ENCODE peak calls at places on chromosomes 16 and 17, in five cellular contexts. One of them, this sample, is unnamed.

GRCh38 chr17:60527701-60528100 is 1.7 kb upstream of the APPBP2 start:
- DNase-seq in WTC11: no peak
- DNase-seq in psoas muscle: no peak
- DNase-seq in brain microvascular endothelial cell: no peak
- DNase-seq in upper lobe of right lung: no peak
- DNase-seq in this sample: no peak

GRCh38 chr17:17384291-17384615 is 81.1 kb downstream of the NT5M start:
- DNase-seq in WTC11: no peak
- DNase-seq in psoas muscle: peak; percentile 30
- DNase-seq in brain microvascular endothelial cell: no peak
- DNase-seq in upper lobe of right lung: no peak
- DNase-seq in this sample: no peak

GRCh38 chr16:87744750-87745514 is 20.9 kb downstream of the KLHDC4 start:
- DNase-seq in WTC11: no peak
- DNase-seq in psoas muscle: no peak
- DNase-seq in brain microvascular endothelial cell: no peak
- DNase-seq in upper lobe of right lung: no peak
- DNase-seq in this sample: no peak

GRCh38 chr16:64051826-64052225 is 1070.0 kb downstream of the CDH11 start:
- DNase-seq in WTC11: no peak
- DNase-seq in psoas muscle: no peak
- DNase-seq in brain microvascular endothelial cell: peak; percentile 5
- DNase-seq in upper lobe of right lung: no peak
- DNase-seq in this sample: no peak

GRCh38 chr16:89805136-89805905 is 11.1 kb downstream of the FANCA start:
- DNase-seq in WTC11: no peak
- DNase-seq in psoas muscle: no peak
- DNase-seq in brain microvascular endothelial cell: no peak
- DNase-seq in upper lobe of right lung: no peak
- DNase-seq in this sample: no peak

GRCh38 chr16:84277244-84277823 is 17.3 kb upstream of the WFDC1 start:
- DNase-seq in WTC11: peak; percentile 83
- DNase-seq in psoas muscle: peak; percentile 75
- DNase-seq in brain microvascular endothelial cell: peak; percentile 40
- DNase-seq in upper lobe of right lung: peak; percentile 81
- DNase-seq in this sample: peak; percentile 27

GRCh38 chr17:75808905-75809621 is 24.5 kb downstream of the UNK start:
- DNase-seq in WTC11: no peak
- DNase-seq in psoas muscle: peak; percentile 70
- DNase-seq in brain microvascular endothelial cell: peak; percentile 87
- DNase-seq in upper lobe of right lung: no peak
- DNase-seq in this sample: peak; percentile 59

GRCh38 chr16:27330542-27330941 is 16.8 kb downstream of the IL4R start:
- DNase-seq in WTC11: no peak
- DNase-seq in psoas muscle: no peak
- DNase-seq in brain microvascular endothelial cell: peak; percentile 100
- DNase-seq in upper lobe of right lung: peak; percentile 77
- DNase-seq in this sample: peak; percentile 42

GRCh38 chr16:81035975-81036750 is 521 bp downstream of the ATMIN start:
- DNase-seq in WTC11: peak; percentile 54
- DNase-seq in psoas muscle: peak; percentile 61
- DNase-seq in brain microvascular endothelial cell: peak; percentile 6
- DNase-seq in upper lobe of right lung: peak; percentile 77
- DNase-seq in this sample: no peak

GRCh38 chr17:77853208-77853977 is 105.1 kb upstream of the TNRC6C start:
- DNase-seq in WTC11: no peak
- DNase-seq in psoas muscle: peak; percentile 27
- DNase-seq in brain microvascular endothelial cell: no peak
- DNase-seq in upper lobe of right lung: peak; percentile 52
- DNase-seq in this sample: peak; percentile 59

GRCh38 chr17:78652913-78653312 is 75.7 kb upstream of the DNAH17 start:
- DNase-seq in WTC11: no peak
- DNase-seq in psoas muscle: no peak
- DNase-seq in brain microvascular endothelial cell: no peak
- DNase-seq in upper lobe of right lung: no peak
- DNase-seq in this sample: no peak

GRCh38 chr16:54946909-54947308 is 16.2 kb downstream of the IRX5 start:
- DNase-seq in WTC11: no peak
- DNase-seq in psoas muscle: no peak
- DNase-seq in brain microvascular endothelial cell: no peak
- DNase-seq in upper lobe of right lung: no peak
- DNase-seq in this sample: no peak

GRCh38 chr16:85360323-85361277 is 248.3 kb upstream of the CIBAR2 start:
- DNase-seq in WTC11: no peak
- DNase-seq in psoas muscle: peak; percentile 91
- DNase-seq in brain microvascular endothelial cell: no peak
- DNase-seq in upper lobe of right lung: peak; percentile 79
- DNase-seq in this sample: no peak

GRCh38 chr16:72689851-72690250 is 358.1 kb downstream of the ZFHX3 start:
- DNase-seq in WTC11: no peak
- DNase-seq in psoas muscle: no peak
- DNase-seq in brain microvascular endothelial cell: no peak
- DNase-seq in upper lobe of right lung: no peak
- DNase-seq in this sample: no peak

GRCh38 chr16:88306860-88307545 is 75.8 kb upstream of the ZNF469 start:
- DNase-seq in WTC11: no peak
- DNase-seq in psoas muscle: peak; percentile 49
- DNase-seq in brain microvascular endothelial cell: peak; percentile 96
- DNase-seq in upper lobe of right lung: no peak
- DNase-seq in this sample: peak; percentile 59

GRCh38 chr16:78437352-78437968 is 338.0 kb downstream of the WWOX start:
- DNase-seq in WTC11: peak; percentile 47
- DNase-seq in psoas muscle: no peak
- DNase-seq in brain microvascular endothelial cell: no peak
- DNase-seq in upper lobe of right lung: no peak
- DNase-seq in this sample: no peak

GRCh38 chr16:66481081-66481942 is 54.2 kb downstream of the BEAN1 start:
- DNase-seq in WTC11: no peak
- DNase-seq in psoas muscle: no peak
- DNase-seq in brain microvascular endothelial cell: no peak
- DNase-seq in upper lobe of right lung: no peak
- DNase-seq in this sample: peak; percentile 68

GRCh38 chr16:2149630-2150417 is 1.4 kb downstream of the RAB26 start:
- DNase-seq in WTC11: peak; percentile 40
- DNase-seq in psoas muscle: no peak
- DNase-seq in brain microvascular endothelial cell: no peak
- DNase-seq in upper lobe of right lung: no peak
- DNase-seq in this sample: no peak

GRCh38 chr16:57709663-57710062 is 15.1 kb downstream of the DRC7 start:
- DNase-seq in WTC11: no peak
- DNase-seq in psoas muscle: no peak
- DNase-seq in brain microvascular endothelial cell: no peak
- DNase-seq in upper lobe of right lung: no peak
- DNase-seq in this sample: no peak

GRCh38 chr17:39704821-39705551 is 5.1 kb downstream of the ERBB2 start:
- DNase-seq in WTC11: peak; percentile 38
- DNase-seq in psoas muscle: no peak
- DNase-seq in brain microvascular endothelial cell: peak; percentile 27
- DNase-seq in upper lobe of right lung: no peak
- DNase-seq in this sample: no peak

GRCh38 chr17:18041776-18042175 is 2.6 kb downstream of the GID4 start:
- DNase-seq in WTC11: no peak
- DNase-seq in psoas muscle: peak; percentile 68
- DNase-seq in brain microvascular endothelial cell: no peak
- DNase-seq in upper lobe of right lung: no peak
- DNase-seq in this sample: no peak

GRCh38 chr17:28758411-28759121 is 14.8 kb downstream of the TRAF4 start:
- DNase-seq in WTC11: no peak
- DNase-seq in psoas muscle: peak; percentile 51
- DNase-seq in brain microvascular endothelial cell: no peak
- DNase-seq in upper lobe of right lung: peak; percentile 64
- DNase-seq in this sample: no peak

GRCh38 chr17:40328386-40328766 is 19.4 kb downstream of the RARA start:
- DNase-seq in WTC11: no peak
- DNase-seq in psoas muscle: no peak
- DNase-seq in brain microvascular endothelial cell: no peak
- DNase-seq in upper lobe of right lung: no peak
- DNase-seq in this sample: no peak

GRCh38 chr17:52024296-52024870 is 134.1 kb downstream of the CA10 start:
- DNase-seq in WTC11: no peak
- DNase-seq in psoas muscle: no peak
- DNase-seq in brain microvascular endothelial cell: no peak
- DNase-seq in upper lobe of right lung: no peak
- DNase-seq in this sample: no peak

GRCh38 chr17:40452074-40452787 is 9.0 kb downstream of the IGFBP4 start:
- DNase-seq in WTC11: no peak
- DNase-seq in psoas muscle: peak; percentile 70
- DNase-seq in brain microvascular endothelial cell: peak; percentile 79
- DNase-seq in upper lobe of right lung: no peak
- DNase-seq in this sample: no peak

GRCh38 chr17:39099686-39100293 is 51.6 kb downstream of the PLXDC1 start:
- DNase-seq in WTC11: no peak
- DNase-seq in psoas muscle: no peak
- DNase-seq in brain microvascular endothelial cell: no peak
- DNase-seq in upper lobe of right lung: no peak
- DNase-seq in this sample: no peak

GRCh38 chr16:4381072-4381934 is 9.7 kb downstream of the VASN start:
- DNase-seq in WTC11: no peak
- DNase-seq in psoas muscle: peak; percentile 90
- DNase-seq in brain microvascular endothelial cell: no peak
- DNase-seq in upper lobe of right lung: no peak
- DNase-seq in this sample: no peak

GRCh38 chr16:56419740-56420548 is 5.4 kb downstream of the AMFR start:
- DNase-seq in WTC11: no peak
- DNase-seq in psoas muscle: no peak
- DNase-seq in brain microvascular endothelial cell: no peak
- DNase-seq in upper lobe of right lung: no peak
- DNase-seq in this sample: no peak

DNA sequence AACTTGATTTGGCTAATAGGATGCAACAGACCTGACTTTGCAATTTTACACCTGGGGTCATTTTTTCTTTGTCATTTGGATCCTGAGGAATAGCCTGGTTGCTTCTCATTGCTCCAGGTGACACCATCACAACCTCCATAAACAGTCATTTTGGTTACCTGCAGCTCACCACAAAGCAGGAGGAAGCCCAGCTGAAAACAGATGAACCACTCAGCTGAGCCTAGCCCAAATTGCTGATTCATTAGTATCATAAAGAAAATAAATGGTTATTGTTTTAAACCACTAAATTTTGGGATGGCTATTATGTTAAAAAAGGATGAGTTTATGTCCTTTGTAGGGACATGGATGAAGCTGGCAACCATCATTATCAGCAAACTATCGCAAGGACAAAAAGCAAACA is 841.0 kb upstream of the EEF2KMT start:
- DNase-seq in WTC11: no peak
- DNase-seq in psoas muscle: no peak
- DNase-seq in brain microvascular endothelial cell: no peak
- DNase-seq in upper lobe of right lung: no peak
- DNase-seq in this sample: no peak
- TF ChIP-seq CTCF in WTC11: no peak
- TF ChIP-seq CTCF in psoas muscle: no peak
- TF ChIP-seq CTCF in brain microvascular endothelial cell: no peak
- TF ChIP-seq CTCF in upper lobe of right lung: no peak
- TF ChIP-seq CTCF in this sample: no peak

GRCh38 chr17:74010903-74011302 is 192.6 kb upstream of the RPL38 start:
- DNase-seq in WTC11: no peak
- DNase-seq in psoas muscle: no peak
- DNase-seq in brain microvascular endothelial cell: no peak
- DNase-seq in upper lobe of right lung: no peak
- DNase-seq in this sample: peak; percentile 69

GRCh38 chr17:74005790-74006189 is 197.7 kb upstream of the RPL38 start:
- DNase-seq in WTC11: no peak
- DNase-seq in psoas muscle: peak; percentile 32
- DNase-seq in brain microvascular endothelial cell: no peak
- DNase-seq in upper lobe of right lung: no peak
- DNase-seq in this sample: peak; percentile 60

GRCh38 chr17:74006366-74006765 is 197.1 kb upstream of the RPL38 start:
- DNase-seq in WTC11: no peak
- DNase-seq in psoas muscle: no peak
- DNase-seq in brain microvascular endothelial cell: no peak
- DNase-seq in upper lobe of right lung: no peak
- DNase-seq in this sample: no peak

GRCh38 chr17:74011963-74012362 is 191.5 kb upstream of the RPL38 start:
- DNase-seq in WTC11: no peak
- DNase-seq in psoas muscle: no peak
- DNase-seq in brain microvascular endothelial cell: no peak
- DNase-seq in upper lobe of right lung: no peak
- DNase-seq in this sample: peak; percentile 43

DNA sequence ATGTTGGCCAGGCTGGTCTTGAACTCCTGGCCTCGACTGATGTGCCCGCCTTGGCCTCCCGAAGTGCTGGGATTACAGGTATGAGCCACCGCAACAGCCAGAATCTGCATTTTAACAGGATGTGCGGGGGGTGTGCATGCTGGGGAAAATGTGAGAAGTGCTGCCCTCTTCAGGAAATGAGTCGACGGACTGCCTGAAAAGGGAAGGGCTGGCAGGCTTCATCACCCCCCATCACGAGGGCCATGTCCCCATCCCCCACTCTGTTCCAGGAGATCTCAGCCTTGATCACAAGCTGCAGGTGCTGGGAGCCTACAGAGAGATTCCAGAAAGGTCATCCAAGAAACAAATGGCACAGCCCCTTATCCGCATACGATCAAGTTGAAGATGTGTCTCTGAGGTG is 195.3 kb upstream of the RPL38 start:
- DNase-seq in WTC11: peak; percentile 46
- DNase-seq in psoas muscle: no peak
- DNase-seq in brain microvascular endothelial cell: no peak
- DNase-seq in upper lobe of right lung: no peak
- DNase-seq in this sample: peak; percentile 49
- TF ChIP-seq CTCF in WTC11: no peak
- TF ChIP-seq CTCF in psoas muscle: no peak
- TF ChIP-seq CTCF in brain microvascular endothelial cell: no peak
- TF ChIP-seq CTCF in upper lobe of right lung: no peak
- TF ChIP-seq CTCF in this sample: peak; percentile 51

DNA sequence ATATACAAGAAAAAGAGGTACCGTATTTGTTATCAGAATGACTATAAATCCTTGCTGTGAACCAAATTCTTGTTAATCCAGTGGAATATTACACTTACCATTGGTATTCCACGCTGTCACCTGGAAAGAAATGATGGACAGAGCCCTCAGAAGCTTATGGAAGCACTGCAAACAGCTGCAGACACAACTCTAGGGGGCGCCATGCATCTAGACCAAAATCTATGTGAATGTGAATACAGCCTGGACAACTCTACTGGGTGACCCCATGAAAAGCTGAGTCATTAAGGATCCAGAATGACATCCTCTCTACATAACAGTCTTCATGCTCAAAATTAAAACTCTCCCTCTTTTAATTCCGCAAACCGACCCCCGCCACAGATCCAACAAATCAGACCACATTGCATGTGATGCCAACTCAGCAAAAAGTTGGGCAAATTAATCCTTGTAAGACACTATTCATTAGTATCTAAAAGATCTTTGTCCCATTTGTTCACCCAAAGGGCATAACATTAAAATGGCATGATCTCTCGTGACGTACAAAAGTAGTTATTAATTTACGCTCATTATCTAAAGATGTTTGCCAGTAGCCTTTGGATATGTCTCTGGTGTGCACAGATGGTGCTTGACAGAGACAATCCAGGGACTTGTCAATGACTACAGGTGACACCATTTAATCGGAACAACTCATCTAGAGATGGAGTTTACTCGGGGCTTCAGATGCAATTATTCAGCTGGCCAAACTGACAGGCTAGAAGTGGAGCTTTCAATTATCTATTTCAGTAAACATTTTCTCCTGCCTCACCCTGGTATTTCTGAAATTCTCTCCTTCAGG is 552.7 kb upstream of the PSMD7 start:
- DNase-seq in WTC11: peak; percentile 52
- DNase-seq in psoas muscle: no peak
- DNase-seq in brain microvascular endothelial cell: no peak
- DNase-seq in upper lobe of right lung: no peak
- DNase-seq in this sample: no peak
- TF ChIP-seq CTCF in WTC11: peak; percentile 36
- TF ChIP-seq CTCF in psoas muscle: no peak
- TF ChIP-seq CTCF in brain microvascular endothelial cell: peak; percentile 22
- TF ChIP-seq CTCF in upper lobe of right lung: peak; percentile 10
- TF ChIP-seq CTCF in this sample: peak; percentile 35

GRCh38 chr16:35391328-35391727 is 1931.9 kb downstream of the TP53TG3F start:
- DNase-seq in WTC11: peak; percentile 47
- DNase-seq in psoas muscle: no peak
- DNase-seq in brain microvascular endothelial cell: peak; percentile 7
- DNase-seq in upper lobe of right lung: no peak
- DNase-seq in this sample: peak; percentile 52
- TF ChIP-seq CTCF in WTC11: peak; percentile 38
- TF ChIP-seq CTCF in psoas muscle: peak; percentile 44
- TF ChIP-seq CTCF in brain microvascular endothelial cell: peak; percentile 68
- TF ChIP-seq CTCF in upper lobe of right lung: peak; percentile 56
- TF ChIP-seq CTCF in this sample: peak; percentile 52

This sample was measured in chondrocyte.